ENCODE peak calls at places on chromosome 18, in eight cellular contexts. X is CD4-positive, CD25-positive, alpha-beta regulatory T cell; D is Panc1; F is tibial artery; Y is colonic mucosa; R is right lobe of liver; B is mammary epithelial cell; N is heart right ventricle. H is an unnamed sample. For H3K4me1, the result is how much of the 10 kb centered on the place peaks cover.

GRCh38 chr18:23864620-23865019 is 149.9 kb upstream of the TTC39C start:
- DNase-seq in D (no peak), N (no peak), Y (no peak), F (no peak), R (no peak), X (no peak), B (no peak), H (no peak)

GRCh38 chr18:57910134-57910533 is 107.0 kb upstream of the ATP8B1 start:
- DNase-seq in B (no peak), D (no peak), N (no peak), X (no peak), F (no peak), R (no peak), Y (no peak), H (no peak)

GRCh38 chr18:2881490-2882195 is 34.8 kb downstream of the EMILIN2 start:
- DNase-seq in B (no peak), N (peak), D (no peak), X (no peak), R (no peak), Y (no peak), F (peak), H (no peak)

GRCh38 chr18:8045160-8045885 is 478.2 kb downstream of the PTPRM start:
- DNase-seq in D (no peak), Y (no peak), R (no peak), N (no peak), F (no peak), B (no peak), X (no peak), H (no peak)

GRCh38 chr18:37577051-37577611 is 11.5 kb upstream of the CELF4 start:
- DNase-seq in D (no peak), F (no peak), R (no peak), N (peak), Y (no peak), X (no peak), B (no peak), H (peak)

GRCh38 chr18:8965398-8965797 is 137.1 kb upstream of the NDUFV2 start:
- DNase-seq in Y (no peak), B (no peak), D (no peak), X (no peak), F (no peak), N (no peak), R (no peak), H (no peak)

GRCh38 chr18:49862656-49863385 is 49.5 kb upstream of the ACAA2 start:
- DNase-seq in N (no peak), F (no peak), R (no peak), Y (no peak), X (no peak), D (no peak), B (no peak), H (no peak)

GRCh38 chr18:60122339-60122738 is 222.5 kb downstream of the PMAIP1 start:
- DNase-seq in F (no peak), B (no peak), Y (no peak), D (no peak), R (no peak), X (no peak), N (no peak), H (no peak)

GRCh38 chr18:35162995-35163394 is 77.8 kb upstream of the ZNF397 start:
- DNase-seq in R (no peak), Y (no peak), F (no peak), X (no peak), N (no peak), B (no peak), D (no peak), H (no peak)

GRCh38 chr18:22179174-22179573 is 9.8 kb downstream of the GATA6 start:
- DNase-seq in B (no peak), D (no peak), Y (no peak), R (no peak), X (no peak), N (no peak), F (no peak), H (no peak)

GRCh38 chr18:22182884-22183610 is 13.7 kb downstream of the GATA6 start:
- DNase-seq in X (no peak), Y (no peak), N (no peak), B (peak), R (no peak), D (no peak), F (no peak), H (no peak)

GRCh38 chr18:22183647-22184161 is 14.3 kb downstream of the GATA6 start:
- DNase-seq in R (no peak), Y (no peak), B (no peak), N (no peak), F (no peak), X (no peak), D (no peak), H (no peak)

GRCh38 chr18:22179631-22180030 is 10.2 kb downstream of the GATA6 start:
- DNase-seq in B (no peak), F (no peak), X (no peak), D (no peak), N (no peak), R (no peak), Y (no peak), H (no peak)

GRCh38 chr18:22180722-22181121 is 11.3 kb downstream of the GATA6 start:
- DNase-seq in D (no peak), B (no peak), F (no peak), N (no peak), R (no peak), Y (no peak), X (no peak), H (no peak)
- H3K4me1 ChIP-seq in D (under half), B (under half), F (under half), N (under half), R (under half), Y (under half), X (under half), H (under half)

GRCh38 chr18:39594206-39594605 is 2028.6 kb upstream of the CELF4 start:
- DNase-seq in R (no peak), N (no peak), F (no peak), D (no peak), X (no peak), B (no peak), Y (no peak), H (no peak)
- H3K4me3 ChIP-seq in R (no peak), N (no peak), F (no peak), D (no peak), X (no peak), B (no peak), Y (no peak), H (no peak)

GRCh38 chr18:12639990-12640880 is 17.7 kb downstream of the SPIRE1 start:
- DNase-seq in X (no peak), R (no peak), N (no peak), D (peak), Y (no peak), F (no peak), B (peak), H (no peak)
- H3K27ac ChIP-seq in X (no peak), R (no peak), N (no peak), D (peak), Y (no peak), F (no peak), B (peak), H (no peak)

GRCh38 chr18:31430554-31430953 is 17.0 kb upstream of the DSG3 start:
- DNase-seq in R (no peak), N (no peak), F (no peak), B (no peak), X (no peak), Y (no peak), D (no peak), H (no peak)

GRCh38 chr18:31428211-31428610 is 19.3 kb upstream of the DSG3 start:
- DNase-seq in B (no peak), X (no peak), F (no peak), Y (no peak), R (no peak), N (no peak), D (no peak), H (no peak)

GRCh38 chr18:31430072-31430471 is 17.5 kb upstream of the DSG3 start:
- DNase-seq in F (no peak), R (no peak), Y (no peak), N (no peak), D (no peak), B (no peak), X (no peak), H (no peak)

GRCh38 chr18:31427010-31427409 is 20.5 kb upstream of the DSG3 start:
- DNase-seq in B (no peak), R (no peak), D (no peak), F (no peak), Y (no peak), X (no peak), N (no peak), H (no peak)

GRCh38 chr18:31429623-31430022 is 17.9 kb upstream of the DSG3 start:
- DNase-seq in D (no peak), Y (peak), N (no peak), X (no peak), R (no peak), F (no peak), B (peak), H (no peak)
- H3K4me1 ChIP-seq in D (under half), Y (under half), N (under half), X (under half), R (under half), F (under half), B (under half), H (under half)

GRCh38 chr18:470661-471501 is 29.6 kb downstream of the COLEC12 start:
- DNase-seq in N (no peak), X (no peak), B (no peak), F (no peak), D (no peak), Y (no peak), R (no peak), H (no peak)
- H3K4me3 ChIP-seq in N (no peak), X (no peak), B (no peak), F (no peak), D (no peak), Y (no peak), R (no peak), H (no peak)

GRCh38 chr18:56541790-56542189 is 96.6 kb downstream of the TXNL1 start:
- DNase-seq in B (no peak), N (no peak), R (no peak), D (no peak), F (no peak), Y (no peak), X (no peak), H (no peak)
- H3K27ac ChIP-seq in B (no peak), N (no peak), R (no peak), D (no peak), F (no peak), Y (no peak), X (no peak), H (no peak)

GRCh38 chr18:77316013-77316412 is 66.4 kb downstream of the GALR1 start:
- DNase-seq in X (no peak), Y (no peak), D (no peak), R (no peak), F (no peak), N (no peak), B (no peak), H (no peak)

GRCh38 chr18:77316641-77317040 is 67.0 kb downstream of the GALR1 start:
- DNase-seq in N (no peak), X (no peak), R (no peak), F (no peak), B (peak), D (no peak), Y (no peak), H (no peak)

GRCh38 chr18:77321823-77322805 is 72.5 kb downstream of the GALR1 start:
- DNase-seq in B (no peak), D (no peak), R (peak), F (no peak), X (no peak), N (no peak), Y (peak), H (no peak)

GRCh38 chr18:77323640-77324370 is 74.2 kb downstream of the GALR1 start:
- DNase-seq in F (no peak), X (no peak), Y (no peak), D (no peak), N (peak), R (no peak), B (no peak), H (no peak)

GRCh38 chr18:77320960-77321559 is 71.4 kb downstream of the GALR1 start:
- DNase-seq in R (no peak), F (no peak), N (no peak), X (no peak), Y (no peak), B (no peak), D (no peak), H (no peak)
- H3K4me1 ChIP-seq in R (under half), F (under half), N (under half), X (under half), Y (under half), B (under half), D (under half), H (under half)

GRCh38 chr18:13539843-13540535 is 186.4 kb downstream of the FAM210A start:
- DNase-seq in B (no peak), R (no peak), D (no peak), X (no peak), N (no peak), Y (no peak), F (no peak), H (no peak)

GRCh38 chr18:13540783-13541182 is 185.6 kb downstream of the FAM210A start:
- DNase-seq in N (no peak), X (no peak), D (no peak), R (no peak), F (no peak), Y (no peak), B (no peak), H (no peak)

GRCh38 chr18:13538630-13539029 is 187.7 kb downstream of the FAM210A start:
- DNase-seq in R (no peak), N (no peak), B (no peak), D (no peak), F (no peak), X (no peak), Y (no peak), H (no peak)

GRCh38 chr18:13537022-13537780 is 189.2 kb downstream of the FAM210A start:
- DNase-seq in Y (no peak), D (no peak), B (no peak), N (no peak), F (no peak), R (no peak), X (no peak), H (no peak)

GRCh38 chr18:13539050-13539449 is 187.3 kb downstream of the FAM210A start:
- DNase-seq in Y (peak), X (no peak), B (no peak), F (peak), N (no peak), R (no peak), D (no peak), H (no peak)
- H3K4me3 ChIP-seq in Y (no peak), X (peak), B (no peak), F (no peak), N (no peak), R (no peak), D (no peak), H (no peak)

GRCh38 chr18:10036479-10036878 is 122.7 kb downstream of the VAPA start:
- DNase-seq in N (no peak), X (no peak), R (no peak), Y (no peak), D (no peak), B (no peak), F (no peak), H (no peak)
- H3K27ac ChIP-seq in N (no peak), X (no peak), R (no peak), Y (no peak), D (no peak), B (no peak), F (peak), H (no peak)

DNA sequence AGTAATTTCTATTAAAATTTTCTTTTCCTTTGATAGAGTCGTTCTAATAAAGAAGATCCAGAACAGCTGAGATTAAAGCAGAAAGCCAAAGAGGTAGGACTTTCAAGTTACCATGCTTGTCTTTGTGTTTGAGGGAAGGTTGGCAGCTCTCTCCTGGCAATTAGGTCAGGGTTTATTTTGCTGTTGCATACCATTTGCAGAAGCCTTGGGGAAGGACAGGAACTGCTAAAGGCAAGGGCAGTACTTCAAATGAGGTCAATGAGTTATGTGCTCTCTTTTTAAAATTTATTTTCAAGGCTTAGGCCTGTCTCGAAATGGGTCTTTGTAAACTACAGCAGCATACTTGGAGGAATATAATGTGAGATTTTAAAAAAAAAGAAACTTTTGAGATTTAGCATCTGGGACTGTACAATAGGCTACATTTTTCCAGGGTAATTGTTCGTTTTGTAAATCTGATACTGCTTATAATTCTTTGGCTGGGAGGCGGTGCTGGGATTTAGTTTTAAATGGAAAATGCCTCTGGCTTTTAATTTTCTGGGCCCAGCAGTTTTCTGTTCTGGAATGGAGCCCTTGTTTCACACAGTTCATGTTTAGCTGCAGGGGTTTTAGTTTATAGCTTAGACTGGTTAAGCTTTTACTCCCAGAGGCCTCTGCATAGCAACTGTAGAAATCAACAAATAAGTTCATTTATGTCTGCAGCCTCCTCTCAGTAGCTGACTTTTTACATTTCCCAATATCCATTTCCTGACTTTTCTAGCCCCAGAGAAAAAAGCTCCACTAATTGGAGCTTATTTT is 109.1 kb downstream of the TAF4B start:
- DNase-seq in B (no peak), D (no peak), F (no peak), Y (no peak), N (no peak), X (no peak), R (no peak), H (no peak)
- H3K4me1 ChIP-seq in B (under half), D (under half), F (under half), Y (under half), N (under half), X (under half), R (under half), H (under half)